ENCODE peak calls at places on chromosomes 4 and X, in ten cellular contexts. One of them, this sample, is unnamed.

GRCh38 chr4:74370912-74371311 is 6.0 kb downstream of the EREG start:
- DNase-seq in activated CD4-positive, alpha-beta T cell treated with anti-CD3 and anti-CD28 coated beads for 1 hour: no peak
- DNase-seq in activated T-helper 1 cell treated with anti-CD3 and anti-CD28 coated beads, Interleukin-2, amount 50 U/mL, for 16 hours: no peak
- DNase-seq in heart left ventricle: no peak
- DNase-seq in brain microvascular endothelial cell: peak
- DNase-seq in mesenchymal stem cell: peak
- DNase-seq in HFF-Myc: peak
- DNase-seq in fibroblast of pulmonary artery: peak
- DNase-seq in stimulated activated CD8-positive, alpha-beta memory T cell treated with anti-CD3 and anti-CD28 coated beads, Interleukin-12 subunit alpha, Interleukin-12 subunit beta, amount 100 ng/mL, for 4 hours: no peak
- DNase-seq in EL: peak
- DNase-seq in this sample: no peak

GRCh38 chrX:63919081-63919480 is 134.1 kb upstream of the ARHGEF9 start:
- DNase-seq in activated CD4-positive, alpha-beta T cell treated with anti-CD3 and anti-CD28 coated beads for 1 hour: no peak
- DNase-seq in activated T-helper 1 cell treated with anti-CD3 and anti-CD28 coated beads, Interleukin-2, amount 50 U/mL, for 16 hours: no peak
- DNase-seq in heart left ventricle: no peak
- DNase-seq in brain microvascular endothelial cell: no peak
- DNase-seq in mesenchymal stem cell: no peak
- DNase-seq in HFF-Myc: no peak
- DNase-seq in fibroblast of pulmonary artery: no peak
- DNase-seq in stimulated activated CD8-positive, alpha-beta memory T cell treated with anti-CD3 and anti-CD28 coated beads, Interleukin-12 subunit alpha, Interleukin-12 subunit beta, amount 100 ng/mL, for 4 hours: no peak
- DNase-seq in EL: no peak
- DNase-seq in this sample: no peak

GRCh38 chrX:123175366-123176122 is 8.5 kb upstream of the GRIA3 start:
- DNase-seq in activated CD4-positive, alpha-beta T cell treated with anti-CD3 and anti-CD28 coated beads for 1 hour: no peak
- DNase-seq in activated T-helper 1 cell treated with anti-CD3 and anti-CD28 coated beads, Interleukin-2, amount 50 U/mL, for 16 hours: no peak
- DNase-seq in heart left ventricle: no peak
- DNase-seq in brain microvascular endothelial cell: no peak
- DNase-seq in mesenchymal stem cell: no peak
- DNase-seq in HFF-Myc: no peak
- DNase-seq in fibroblast of pulmonary artery: no peak
- DNase-seq in stimulated activated CD8-positive, alpha-beta memory T cell treated with anti-CD3 and anti-CD28 coated beads, Interleukin-12 subunit alpha, Interleukin-12 subunit beta, amount 100 ng/mL, for 4 hours: no peak
- DNase-seq in EL: no peak
- DNase-seq in this sample: no peak

GRCh38 chr4:86593726-86594558 is at the start of gene PTPN13:
- DNase-seq in activated CD4-positive, alpha-beta T cell treated with anti-CD3 and anti-CD28 coated beads for 1 hour: peak
- DNase-seq in activated T-helper 1 cell treated with anti-CD3 and anti-CD28 coated beads, Interleukin-2, amount 50 U/mL, for 16 hours: peak
- DNase-seq in heart left ventricle: peak
- DNase-seq in brain microvascular endothelial cell: peak
- DNase-seq in mesenchymal stem cell: peak
- DNase-seq in HFF-Myc: peak
- DNase-seq in fibroblast of pulmonary artery: peak
- DNase-seq in stimulated activated CD8-positive, alpha-beta memory T cell treated with anti-CD3 and anti-CD28 coated beads, Interleukin-12 subunit alpha, Interleukin-12 subunit beta, amount 100 ng/mL, for 4 hours: peak
- DNase-seq in EL: peak
- DNase-seq in this sample: peak

GRCh38 chr4:142781114-142781513 is 65.0 kb downstream of the INPP4B start:
- DNase-seq in activated CD4-positive, alpha-beta T cell treated with anti-CD3 and anti-CD28 coated beads for 1 hour: no peak
- DNase-seq in activated T-helper 1 cell treated with anti-CD3 and anti-CD28 coated beads, Interleukin-2, amount 50 U/mL, for 16 hours: no peak
- DNase-seq in heart left ventricle: no peak
- DNase-seq in brain microvascular endothelial cell: no peak
- DNase-seq in mesenchymal stem cell: no peak
- DNase-seq in HFF-Myc: peak
- DNase-seq in fibroblast of pulmonary artery: peak
- DNase-seq in stimulated activated CD8-positive, alpha-beta memory T cell treated with anti-CD3 and anti-CD28 coated beads, Interleukin-12 subunit alpha, Interleukin-12 subunit beta, amount 100 ng/mL, for 4 hours: no peak
- DNase-seq in EL: peak
- DNase-seq in this sample: no peak

GRCh38 chr4:2593003-2593402 is 56.6 kb downstream of the FAM193A start:
- DNase-seq in activated CD4-positive, alpha-beta T cell treated with anti-CD3 and anti-CD28 coated beads for 1 hour: no peak
- DNase-seq in activated T-helper 1 cell treated with anti-CD3 and anti-CD28 coated beads, Interleukin-2, amount 50 U/mL, for 16 hours: no peak
- DNase-seq in heart left ventricle: no peak
- DNase-seq in brain microvascular endothelial cell: no peak
- DNase-seq in mesenchymal stem cell: no peak
- DNase-seq in HFF-Myc: no peak
- DNase-seq in fibroblast of pulmonary artery: no peak
- DNase-seq in stimulated activated CD8-positive, alpha-beta memory T cell treated with anti-CD3 and anti-CD28 coated beads, Interleukin-12 subunit alpha, Interleukin-12 subunit beta, amount 100 ng/mL, for 4 hours: no peak
- DNase-seq in EL: no peak
- DNase-seq in this sample: no peak

GRCh38 chr4:4666693-4667642 is 125.1 kb upstream of the STX18 start:
- DNase-seq in activated CD4-positive, alpha-beta T cell treated with anti-CD3 and anti-CD28 coated beads for 1 hour: no peak
- DNase-seq in activated T-helper 1 cell treated with anti-CD3 and anti-CD28 coated beads, Interleukin-2, amount 50 U/mL, for 16 hours: no peak
- DNase-seq in heart left ventricle: no peak
- DNase-seq in brain microvascular endothelial cell: no peak
- DNase-seq in mesenchymal stem cell: peak
- DNase-seq in HFF-Myc: no peak
- DNase-seq in fibroblast of pulmonary artery: peak
- DNase-seq in stimulated activated CD8-positive, alpha-beta memory T cell treated with anti-CD3 and anti-CD28 coated beads, Interleukin-12 subunit alpha, Interleukin-12 subunit beta, amount 100 ng/mL, for 4 hours: no peak
- DNase-seq in EL: peak
- DNase-seq in this sample: no peak

GRCh38 chr4:101288365-101289145 is 58.8 kb downstream of the PPP3CA start:
- DNase-seq in activated CD4-positive, alpha-beta T cell treated with anti-CD3 and anti-CD28 coated beads for 1 hour: no peak
- DNase-seq in activated T-helper 1 cell treated with anti-CD3 and anti-CD28 coated beads, Interleukin-2, amount 50 U/mL, for 16 hours: no peak
- DNase-seq in heart left ventricle: no peak
- DNase-seq in brain microvascular endothelial cell: no peak
- DNase-seq in mesenchymal stem cell: no peak
- DNase-seq in HFF-Myc: no peak
- DNase-seq in fibroblast of pulmonary artery: peak
- DNase-seq in stimulated activated CD8-positive, alpha-beta memory T cell treated with anti-CD3 and anti-CD28 coated beads, Interleukin-12 subunit alpha, Interleukin-12 subunit beta, amount 100 ng/mL, for 4 hours: no peak
- DNase-seq in EL: no peak
- DNase-seq in this sample: no peak

This sample was measured in sigmoid colon.